ENCODE peak calls at places on chromosomes 11 and 22, in eight cellular contexts. One of them, this sample, is unnamed. For H3K4me1, the result is how much of the 10 kb centered on the place peaks cover.

GRCh38 chr22:25051983-25052710 is 99.6 kb downstream of the KIAA1671 start:
- DNase-seq in endodermal cell: no peak
- DNase-seq in ovary: no peak
- DNase-seq in DND-41: no peak
- DNase-seq in gastrocnemius medialis: no peak
- DNase-seq in IMR-90: no peak
- DNase-seq in A673: no peak
- DNase-seq in PC-3: no peak
- DNase-seq in this sample: no peak

GRCh38 chr11:77209663-77210062 is 81.6 kb downstream of the MYO7A start:
- DNase-seq in endodermal cell: no peak
- DNase-seq in ovary: no peak
- DNase-seq in DND-41: no peak
- DNase-seq in gastrocnemius medialis: no peak
- DNase-seq in IMR-90: no peak
- DNase-seq in A673: no peak
- DNase-seq in PC-3: no peak
- DNase-seq in this sample: no peak

GRCh38 chr22:44005524-44005923 is 18.6 kb upstream of the PARVB start:
- DNase-seq in endodermal cell: no peak
- DNase-seq in ovary: no peak
- DNase-seq in DND-41: no peak
- DNase-seq in gastrocnemius medialis: no peak
- DNase-seq in IMR-90: no peak
- DNase-seq in A673: no peak
- DNase-seq in PC-3: no peak
- DNase-seq in this sample: no peak

GRCh38 chr11:60767388-60767811 is 10.7 kb downstream of the MS4A15 start:
- DNase-seq in endodermal cell: peak
- DNase-seq in ovary: no peak
- DNase-seq in DND-41: no peak
- DNase-seq in gastrocnemius medialis: no peak
- DNase-seq in IMR-90: no peak
- DNase-seq in A673: peak
- DNase-seq in PC-3: no peak
- DNase-seq in this sample: no peak

GRCh38 chr11:93329936-93330445 is 551 bp upstream of the DEUP1 start:
- DNase-seq in endodermal cell: peak
- DNase-seq in ovary: no peak
- DNase-seq in DND-41: no peak
- DNase-seq in gastrocnemius medialis: no peak
- DNase-seq in IMR-90: no peak
- DNase-seq in A673: peak
- DNase-seq in PC-3: no peak
- DNase-seq in this sample: no peak

GRCh38 chr11:67648796-67649613 is 1.5 kb downstream of the ACY3 start:
- DNase-seq in endodermal cell: peak
- DNase-seq in ovary: no peak
- DNase-seq in DND-41: peak
- DNase-seq in gastrocnemius medialis: no peak
- DNase-seq in IMR-90: no peak
- DNase-seq in A673: no peak
- DNase-seq in PC-3: no peak
- DNase-seq in this sample: no peak

GRCh38 chr11:45906965-45907591 is at the start of gene FREY1:
- DNase-seq in endodermal cell: no peak
- DNase-seq in ovary: no peak
- DNase-seq in DND-41: no peak
- DNase-seq in gastrocnemius medialis: no peak
- DNase-seq in IMR-90: no peak
- DNase-seq in A673: no peak
- DNase-seq in PC-3: no peak
- DNase-seq in this sample: no peak

GRCh38 chr11:113881856-113882255 is 6.5 kb upstream of the USP28 start:
- DNase-seq in endodermal cell: peak
- DNase-seq in ovary: no peak
- DNase-seq in DND-41: no peak
- DNase-seq in gastrocnemius medialis: no peak
- DNase-seq in IMR-90: no peak
- DNase-seq in A673: no peak
- DNase-seq in PC-3: peak
- DNase-seq in this sample: no peak

GRCh38 chr11:58832246-58832645 is 12.3 kb downstream of the GLYATL2 start:
- DNase-seq in endodermal cell: no peak
- DNase-seq in ovary: no peak
- DNase-seq in DND-41: no peak
- DNase-seq in gastrocnemius medialis: no peak
- DNase-seq in IMR-90: no peak
- DNase-seq in A673: peak
- DNase-seq in PC-3: peak
- DNase-seq in this sample: no peak

GRCh38 chr11:101916422-101916821 is at the start of gene ANGPTL5:
- DNase-seq in endodermal cell: no peak
- DNase-seq in ovary: no peak
- DNase-seq in DND-41: no peak
- DNase-seq in gastrocnemius medialis: no peak
- DNase-seq in IMR-90: no peak
- DNase-seq in A673: no peak
- DNase-seq in PC-3: no peak
- DNase-seq in this sample: no peak

GRCh38 chr22:48507171-48507570 is 1320.5 kb downstream of the BRD1 start:
- DNase-seq in endodermal cell: no peak
- DNase-seq in ovary: no peak
- DNase-seq in DND-41: no peak
- DNase-seq in gastrocnemius medialis: no peak
- DNase-seq in IMR-90: no peak
- DNase-seq in A673: no peak
- DNase-seq in PC-3: no peak
- DNase-seq in this sample: no peak

GRCh38 chr22:27885977-27886842 is 32.8 kb downstream of the PITPNB start:
- DNase-seq in endodermal cell: peak
- DNase-seq in ovary: peak
- DNase-seq in DND-41: peak
- DNase-seq in gastrocnemius medialis: no peak
- DNase-seq in IMR-90: peak
- DNase-seq in A673: peak
- DNase-seq in PC-3: peak
- DNase-seq in this sample: peak

GRCh38 chr11:128579790-128580504 is 7.4 kb downstream of the ETS1 start:
- DNase-seq in endodermal cell: no peak
- DNase-seq in ovary: no peak
- DNase-seq in DND-41: no peak
- DNase-seq in gastrocnemius medialis: no peak
- DNase-seq in IMR-90: peak
- DNase-seq in A673: no peak
- DNase-seq in PC-3: peak
- DNase-seq in this sample: no peak

GRCh38 chr11:118342503-118343161 is at the start of gene CD3D:
- DNase-seq in endodermal cell: peak
- DNase-seq in ovary: no peak
- DNase-seq in DND-41: peak
- DNase-seq in gastrocnemius medialis: no peak
- DNase-seq in IMR-90: no peak
- DNase-seq in A673: no peak
- DNase-seq in PC-3: no peak
- DNase-seq in this sample: peak

GRCh38 chr11:69312418-69313399 is 18.8 kb downstream of the MYEOV start:
- DNase-seq in endodermal cell: no peak
- DNase-seq in ovary: no peak
- DNase-seq in DND-41: no peak
- DNase-seq in gastrocnemius medialis: no peak
- DNase-seq in IMR-90: no peak
- DNase-seq in A673: peak
- DNase-seq in PC-3: no peak
- DNase-seq in this sample: no peak

GRCh38 chr11:117454564-117454917 is 126.9 kb downstream of the CEP164 start:
- DNase-seq in endodermal cell: no peak
- DNase-seq in ovary: no peak
- DNase-seq in DND-41: no peak
- DNase-seq in gastrocnemius medialis: no peak
- DNase-seq in IMR-90: no peak
- DNase-seq in A673: no peak
- DNase-seq in PC-3: no peak
- DNase-seq in this sample: no peak

GRCh38 chr22:42388130-42388797 is 43.9 kb downstream of the NFAM1 start:
- DNase-seq in endodermal cell: no peak
- DNase-seq in ovary: no peak
- DNase-seq in DND-41: peak
- DNase-seq in gastrocnemius medialis: no peak
- DNase-seq in IMR-90: peak
- DNase-seq in A673: peak
- DNase-seq in PC-3: peak
- DNase-seq in this sample: no peak

GRCh38 chr11:86692317-86692716 is 19.9 kb upstream of the ME3 start:
- DNase-seq in endodermal cell: no peak
- DNase-seq in ovary: no peak
- DNase-seq in DND-41: no peak
- DNase-seq in gastrocnemius medialis: no peak
- DNase-seq in IMR-90: peak
- DNase-seq in A673: no peak
- DNase-seq in PC-3: peak
- DNase-seq in this sample: no peak

GRCh38 chr11:111320728-111321568 is 22.6 kb downstream of the POU2AF3 start:
- DNase-seq in endodermal cell: peak
- DNase-seq in ovary: no peak
- DNase-seq in DND-41: no peak
- DNase-seq in gastrocnemius medialis: no peak
- DNase-seq in IMR-90: no peak
- DNase-seq in A673: peak
- DNase-seq in PC-3: no peak
- DNase-seq in this sample: no peak

GRCh38 chr11:69086152-69086551 is 37.4 kb downstream of the TPCN2 start:
- DNase-seq in endodermal cell: peak
- DNase-seq in ovary: no peak
- DNase-seq in DND-41: no peak
- DNase-seq in gastrocnemius medialis: no peak
- DNase-seq in IMR-90: no peak
- DNase-seq in A673: peak
- DNase-seq in PC-3: no peak
- DNase-seq in this sample: no peak

GRCh38 chr22:45450101-45450785 is 36.8 kb downstream of the RIBC2 start:
- DNase-seq in endodermal cell: no peak
- DNase-seq in ovary: no peak
- DNase-seq in DND-41: no peak
- DNase-seq in gastrocnemius medialis: no peak
- DNase-seq in IMR-90: no peak
- DNase-seq in A673: no peak
- DNase-seq in PC-3: no peak
- DNase-seq in this sample: no peak

GRCh38 chr22:49852898-49853894 is at the start of gene ZBED4:
- DNase-seq in endodermal cell: peak
- DNase-seq in ovary: peak
- DNase-seq in DND-41: peak
- DNase-seq in gastrocnemius medialis: peak
- DNase-seq in IMR-90: peak
- DNase-seq in A673: peak
- DNase-seq in PC-3: peak
- DNase-seq in this sample: peak

GRCh38 chr11:15776387-15776786 is 580.0 kb downstream of the SOX6 start:
- DNase-seq in endodermal cell: no peak
- DNase-seq in ovary: no peak
- DNase-seq in DND-41: no peak
- DNase-seq in gastrocnemius medialis: no peak
- DNase-seq in IMR-90: no peak
- DNase-seq in A673: no peak
- DNase-seq in PC-3: no peak
- DNase-seq in this sample: no peak

GRCh38 chr11:28770806-28771205 is 662.6 kb downstream of the METTL15 start:
- DNase-seq in endodermal cell: no peak
- DNase-seq in ovary: no peak
- DNase-seq in DND-41: no peak
- DNase-seq in gastrocnemius medialis: no peak
- DNase-seq in IMR-90: peak
- DNase-seq in A673: no peak
- DNase-seq in PC-3: no peak
- DNase-seq in this sample: no peak
- H3K4me3 ChIP-seq in endodermal cell: no peak
- H3K4me3 ChIP-seq in ovary: no peak
- H3K4me3 ChIP-seq in DND-41: no peak
- H3K4me3 ChIP-seq in gastrocnemius medialis: no peak
- H3K4me3 ChIP-seq in IMR-90: no peak
- H3K4me3 ChIP-seq in A673: no peak
- H3K4me3 ChIP-seq in PC-3: no peak
- H3K4me3 ChIP-seq in this sample: no peak

GRCh38 chr11:95911369-95911759 is 12.5 kb downstream of the MTMR2 start:
- DNase-seq in endodermal cell: no peak
- DNase-seq in ovary: no peak
- DNase-seq in DND-41: no peak
- DNase-seq in gastrocnemius medialis: no peak
- DNase-seq in IMR-90: no peak
- DNase-seq in A673: no peak
- DNase-seq in PC-3: no peak
- DNase-seq in this sample: no peak

GRCh38 chr11:95910638-95911368 is 13.1 kb downstream of the MTMR2 start:
- DNase-seq in endodermal cell: no peak
- DNase-seq in ovary: no peak
- DNase-seq in DND-41: no peak
- DNase-seq in gastrocnemius medialis: no peak
- DNase-seq in IMR-90: no peak
- DNase-seq in A673: no peak
- DNase-seq in PC-3: no peak
- DNase-seq in this sample: no peak

GRCh38 chr11:95913830-95914229 is 10.1 kb downstream of the MTMR2 start:
- DNase-seq in endodermal cell: no peak
- DNase-seq in ovary: no peak
- DNase-seq in DND-41: no peak
- DNase-seq in gastrocnemius medialis: no peak
- DNase-seq in IMR-90: no peak
- DNase-seq in A673: no peak
- DNase-seq in PC-3: no peak
- DNase-seq in this sample: no peak

GRCh38 chr11:95915051-95915450 is 8.9 kb downstream of the MTMR2 start:
- DNase-seq in endodermal cell: no peak
- DNase-seq in ovary: no peak
- DNase-seq in DND-41: no peak
- DNase-seq in gastrocnemius medialis: no peak
- DNase-seq in IMR-90: no peak
- DNase-seq in A673: no peak
- DNase-seq in PC-3: no peak
- DNase-seq in this sample: no peak

GRCh38 chr11:95912902-95913560 is 10.9 kb downstream of the MTMR2 start:
- DNase-seq in endodermal cell: no peak
- DNase-seq in ovary: no peak
- DNase-seq in DND-41: no peak
- DNase-seq in gastrocnemius medialis: no peak
- DNase-seq in IMR-90: peak
- DNase-seq in A673: no peak
- DNase-seq in PC-3: peak
- DNase-seq in this sample: no peak
- H3K4me1 ChIP-seq in endodermal cell: under half
- H3K4me1 ChIP-seq in ovary: under half
- H3K4me1 ChIP-seq in DND-41: under half
- H3K4me1 ChIP-seq in gastrocnemius medialis: under half
- H3K4me1 ChIP-seq in IMR-90: under half
- H3K4me1 ChIP-seq in A673: under half
- H3K4me1 ChIP-seq in PC-3: under half
- H3K4me1 ChIP-seq in this sample: under half

GRCh38 chr11:2138436-2139117 is 612 bp downstream of the IGF2 start:
- DNase-seq in endodermal cell: peak
- DNase-seq in ovary: no peak
- DNase-seq in DND-41: no peak
- DNase-seq in gastrocnemius medialis: no peak
- DNase-seq in IMR-90: no peak
- DNase-seq in A673: peak
- DNase-seq in PC-3: no peak
- DNase-seq in this sample: no peak
- H3K4me3 ChIP-seq in endodermal cell: no peak
- H3K4me3 ChIP-seq in ovary: peak
- H3K4me3 ChIP-seq in DND-41: no peak
- H3K4me3 ChIP-seq in gastrocnemius medialis: peak
- H3K4me3 ChIP-seq in IMR-90: peak
- H3K4me3 ChIP-seq in A673: no peak
- H3K4me3 ChIP-seq in PC-3: peak
- H3K4me3 ChIP-seq in this sample: peak

GRCh38 chr11:44876923-44877322 is 73.8 kb downstream of the TP53I11 start:
- DNase-seq in endodermal cell: no peak
- DNase-seq in ovary: no peak
- DNase-seq in DND-41: no peak
- DNase-seq in gastrocnemius medialis: no peak
- DNase-seq in IMR-90: no peak
- DNase-seq in A673: no peak
- DNase-seq in PC-3: no peak
- DNase-seq in this sample: no peak
- H3K4me1 ChIP-seq in endodermal cell: under half
- H3K4me1 ChIP-seq in ovary: under half
- H3K4me1 ChIP-seq in DND-41: under half
- H3K4me1 ChIP-seq in gastrocnemius medialis: under half
- H3K4me1 ChIP-seq in IMR-90: under half
- H3K4me1 ChIP-seq in A673: under half
- H3K4me1 ChIP-seq in PC-3: under half
- H3K4me1 ChIP-seq in this sample: under half

This sample was measured in CD8-positive, alpha-beta T cell.